ENCODE peak calls at places on chromosomes 12 and 14, in five cellular contexts. X is activated CD4-positive, alpha-beta T cell treated with anti-CD3 and anti-CD28 coated beads, Interleukin-2, amount 50 U/mL, for 24 hours; Z is Right ventricle myocardium superior; M is GOT3; D is aorta. C is an unnamed sample.
A peak's percentile ranks its signal among the peaks of the same experiment; 100 is the strongest.

GRCh38 chr14:92596328-92596943 is 82.9 kb downstream of the RIN3 start:
- DNase-seq in Z (no peak), X (no peak), M (no peak), D (no peak), C (no peak)

GRCh38 chr12:41531147-41531829 is 343.2 kb downstream of the PDZRN4 start:
- DNase-seq in D (peak; percentile 83), X (no peak), M (no peak), Z (peak; percentile 82), C (no peak)

GRCh38 chr12:56160160-56160763 is 2.1 kb downstream of the MYL6 start:
- DNase-seq in D (no peak), Z (no peak), M (no peak), X (peak; percentile 35), C (peak; percentile 38)

GRCh38 chr12:1595026-1595561 is 713 bp upstream of the FBXL14 start:
- DNase-seq in D (no peak), M (no peak), Z (no peak), X (no peak), C (no peak)

GRCh38 chr12:49863946-49864816 is 21.3 kb upstream of the BCDIN3D start:
- DNase-seq in X (no peak), M (no peak), D (no peak), Z (no peak), C (peak; percentile 46)

GRCh38 chr12:85698937-85699336 is 137.3 kb downstream of the RASSF9 start:
- DNase-seq in M (no peak), Z (no peak), D (no peak), X (no peak), C (no peak)

GRCh38 chr12:67634167-67634793 is 14.3 kb upstream of the DYRK2 start:
- DNase-seq in D (no peak), X (no peak), M (no peak), Z (no peak), C (no peak)

GRCh38 chr14:80464531-80465149 is 253.3 kb upstream of the DIO2 start:
- DNase-seq in Z (no peak), X (no peak), D (no peak), M (no peak), C (no peak)